ENCODE peak calls at places on chromosomes 12 and 14, in eight cellular contexts. One of them, this sample, is unnamed.

GRCh38 chr14:51085007-51085406 is 9.9 kb downstream of the TRIM9 start:
- DNase-seq in stimulated activated CD8-positive, alpha-beta memory T cell treated with anti-CD3 and anti-CD28 coated beads, Interleukin-2, amount 100 ng/mL, for 1 hour: no peak
- DNase-seq in AG08395: no peak
- DNase-seq in NCI-H1436: no peak
- DNase-seq in astrocyte of the spinal cord: no peak
- DNase-seq in D341Med: no peak
- DNase-seq in activated naive CD4-positive, alpha-beta T cell treated with Interleukin-2 at 50 U/mL for 16 hours: no peak
- DNase-seq in hippocampal formation: no peak
- DNase-seq in this sample: no peak

GRCh38 chr12:109196332-109196731 is 79.9 kb downstream of the ACACB start:
- DNase-seq in activated naive CD4-positive, alpha-beta T cell treated with Interleukin-2 at 50 U/mL for 16 hours: no peak
- DNase-seq in astrocyte of the spinal cord: no peak
- DNase-seq in stimulated activated CD8-positive, alpha-beta memory T cell treated with anti-CD3 and anti-CD28 coated beads, Interleukin-2, amount 100 ng/mL, for 1 hour: no peak
- DNase-seq in NCI-H1436: no peak
- DNase-seq in hippocampal formation: no peak
- DNase-seq in AG08395: no peak
- DNase-seq in D341Med: no peak
- DNase-seq in this sample: no peak

GRCh38 chr14:89004195-89004594 is 179.7 kb downstream of the TTC8 start:
- DNase-seq in AG08395: peak; percentile 30
- DNase-seq in NCI-H1436: no peak
- DNase-seq in D341Med: no peak
- DNase-seq in stimulated activated CD8-positive, alpha-beta memory T cell treated with anti-CD3 and anti-CD28 coated beads, Interleukin-2, amount 100 ng/mL, for 1 hour: no peak
- DNase-seq in astrocyte of the spinal cord: no peak
- DNase-seq in activated naive CD4-positive, alpha-beta T cell treated with Interleukin-2 at 50 U/mL for 16 hours: no peak
- DNase-seq in hippocampal formation: no peak
- DNase-seq in this sample: no peak

GRCh38 chr14:68945190-68945584 is 33.9 kb downstream of the ACTN1 start:
- DNase-seq in AG08395: no peak
- DNase-seq in hippocampal formation: no peak
- DNase-seq in stimulated activated CD8-positive, alpha-beta memory T cell treated with anti-CD3 and anti-CD28 coated beads, Interleukin-2, amount 100 ng/mL, for 1 hour: no peak
- DNase-seq in D341Med: no peak
- DNase-seq in astrocyte of the spinal cord: no peak
- DNase-seq in activated naive CD4-positive, alpha-beta T cell treated with Interleukin-2 at 50 U/mL for 16 hours: no peak
- DNase-seq in NCI-H1436: no peak
- DNase-seq in this sample: no peak

GRCh38 chr12:20985399-20985798 is 145.6 kb upstream of the SLCO1B1 start:
- DNase-seq in stimulated activated CD8-positive, alpha-beta memory T cell treated with anti-CD3 and anti-CD28 coated beads, Interleukin-2, amount 100 ng/mL, for 1 hour: no peak
- DNase-seq in activated naive CD4-positive, alpha-beta T cell treated with Interleukin-2 at 50 U/mL for 16 hours: no peak
- DNase-seq in D341Med: no peak
- DNase-seq in astrocyte of the spinal cord: no peak
- DNase-seq in NCI-H1436: no peak
- DNase-seq in AG08395: no peak
- DNase-seq in hippocampal formation: no peak
- DNase-seq in this sample: no peak

GRCh38 chr12:22312336-22312735 is 22.2 kb downstream of the ST8SIA1 start:
- DNase-seq in NCI-H1436: no peak
- DNase-seq in AG08395: peak; percentile 55
- DNase-seq in D341Med: no peak
- DNase-seq in activated naive CD4-positive, alpha-beta T cell treated with Interleukin-2 at 50 U/mL for 16 hours: no peak
- DNase-seq in astrocyte of the spinal cord: peak; percentile 91
- DNase-seq in hippocampal formation: peak; percentile 61
- DNase-seq in stimulated activated CD8-positive, alpha-beta memory T cell treated with anti-CD3 and anti-CD28 coated beads, Interleukin-2, amount 100 ng/mL, for 1 hour: no peak
- DNase-seq in this sample: no peak

GRCh38 chr12:48965447-48965846 is 6.1 kb downstream of the WNT10B start:
- DNase-seq in astrocyte of the spinal cord: no peak
- DNase-seq in D341Med: peak; percentile 50
- DNase-seq in NCI-H1436: no peak
- DNase-seq in activated naive CD4-positive, alpha-beta T cell treated with Interleukin-2 at 50 U/mL for 16 hours: no peak
- DNase-seq in hippocampal formation: no peak
- DNase-seq in AG08395: no peak
- DNase-seq in stimulated activated CD8-positive, alpha-beta memory T cell treated with anti-CD3 and anti-CD28 coated beads, Interleukin-2, amount 100 ng/mL, for 1 hour: no peak
- DNase-seq in this sample: no peak

GRCh38 chr14:72543325-72543724 is 350.6 kb downstream of the DPF3 start:
- DNase-seq in NCI-H1436: no peak
- DNase-seq in hippocampal formation: no peak
- DNase-seq in AG08395: no peak
- DNase-seq in activated naive CD4-positive, alpha-beta T cell treated with Interleukin-2 at 50 U/mL for 16 hours: no peak
- DNase-seq in astrocyte of the spinal cord: peak; percentile 44
- DNase-seq in D341Med: no peak
- DNase-seq in stimulated activated CD8-positive, alpha-beta memory T cell treated with anti-CD3 and anti-CD28 coated beads, Interleukin-2, amount 100 ng/mL, for 1 hour: no peak
- DNase-seq in this sample: no peak

GRCh38 chr12:122825773-122826724 is 9.2 kb upstream of the HIP1R start:
- DNase-seq in NCI-H1436: no peak
- DNase-seq in D341Med: no peak
- DNase-seq in AG08395: no peak
- DNase-seq in stimulated activated CD8-positive, alpha-beta memory T cell treated with anti-CD3 and anti-CD28 coated beads, Interleukin-2, amount 100 ng/mL, for 1 hour: no peak
- DNase-seq in astrocyte of the spinal cord: peak; percentile 29
- DNase-seq in hippocampal formation: no peak
- DNase-seq in activated naive CD4-positive, alpha-beta T cell treated with Interleukin-2 at 50 U/mL for 16 hours: no peak
- DNase-seq in this sample: no peak

GRCh38 chr14:59274991-59275391 is 86.5 kb downstream of the DAAM1 start:
- DNase-seq in NCI-H1436: peak; percentile 35
- DNase-seq in AG08395: no peak
- DNase-seq in astrocyte of the spinal cord: no peak
- DNase-seq in stimulated activated CD8-positive, alpha-beta memory T cell treated with anti-CD3 and anti-CD28 coated beads, Interleukin-2, amount 100 ng/mL, for 1 hour: no peak
- DNase-seq in hippocampal formation: no peak
- DNase-seq in D341Med: peak; percentile 73
- DNase-seq in activated naive CD4-positive, alpha-beta T cell treated with Interleukin-2 at 50 U/mL for 16 hours: no peak
- DNase-seq in this sample: no peak

GRCh38 chr12:103880299-103881142 is 39.5 kb upstream of the NT5DC3 start:
- DNase-seq in NCI-H1436: peak; percentile 48
- DNase-seq in D341Med: no peak
- DNase-seq in activated naive CD4-positive, alpha-beta T cell treated with Interleukin-2 at 50 U/mL for 16 hours: no peak
- DNase-seq in hippocampal formation: no peak
- DNase-seq in AG08395: no peak
- DNase-seq in stimulated activated CD8-positive, alpha-beta memory T cell treated with anti-CD3 and anti-CD28 coated beads, Interleukin-2, amount 100 ng/mL, for 1 hour: no peak
- DNase-seq in astrocyte of the spinal cord: peak; percentile 32
- DNase-seq in this sample: no peak

GRCh38 chr12:92107621-92108131 is 38.0 kb downstream of the BTG1 start:
- DNase-seq in NCI-H1436: peak; percentile 31
- DNase-seq in hippocampal formation: no peak
- DNase-seq in stimulated activated CD8-positive, alpha-beta memory T cell treated with anti-CD3 and anti-CD28 coated beads, Interleukin-2, amount 100 ng/mL, for 1 hour: no peak
- DNase-seq in astrocyte of the spinal cord: no peak
- DNase-seq in D341Med: peak; percentile 30
- DNase-seq in AG08395: no peak
- DNase-seq in activated naive CD4-positive, alpha-beta T cell treated with Interleukin-2 at 50 U/mL for 16 hours: no peak
- DNase-seq in this sample: no peak

GRCh38 chr12:51926718-51927117 is 19.4 kb downstream of the ACVRL1 start:
- DNase-seq in astrocyte of the spinal cord: no peak
- DNase-seq in hippocampal formation: no peak
- DNase-seq in stimulated activated CD8-positive, alpha-beta memory T cell treated with anti-CD3 and anti-CD28 coated beads, Interleukin-2, amount 100 ng/mL, for 1 hour: peak; percentile 13
- DNase-seq in D341Med: peak; percentile 70
- DNase-seq in AG08395: no peak
- DNase-seq in NCI-H1436: no peak
- DNase-seq in activated naive CD4-positive, alpha-beta T cell treated with Interleukin-2 at 50 U/mL for 16 hours: peak; percentile 60
- DNase-seq in this sample: no peak

GRCh38 chr14:76917158-76917596 is 91.0 kb downstream of the LRRC74A start:
- DNase-seq in stimulated activated CD8-positive, alpha-beta memory T cell treated with anti-CD3 and anti-CD28 coated beads, Interleukin-2, amount 100 ng/mL, for 1 hour: no peak
- DNase-seq in D341Med: peak; percentile 67
- DNase-seq in hippocampal formation: no peak
- DNase-seq in NCI-H1436: no peak
- DNase-seq in activated naive CD4-positive, alpha-beta T cell treated with Interleukin-2 at 50 U/mL for 16 hours: no peak
- DNase-seq in astrocyte of the spinal cord: peak; percentile 74
- DNase-seq in AG08395: peak; percentile 64
- DNase-seq in this sample: no peak

GRCh38 chr12:119630223-119630781 is 36.7 kb downstream of the TMEM233 start:
- DNase-seq in D341Med: no peak
- DNase-seq in stimulated activated CD8-positive, alpha-beta memory T cell treated with anti-CD3 and anti-CD28 coated beads, Interleukin-2, amount 100 ng/mL, for 1 hour: no peak
- DNase-seq in NCI-H1436: no peak
- DNase-seq in AG08395: no peak
- DNase-seq in hippocampal formation: no peak
- DNase-seq in activated naive CD4-positive, alpha-beta T cell treated with Interleukin-2 at 50 U/mL for 16 hours: no peak
- DNase-seq in astrocyte of the spinal cord: no peak
- DNase-seq in this sample: no peak

GRCh38 chr12:69648476-69648875 is 37.8 kb upstream of the LRRC10 start:
- DNase-seq in AG08395: peak; percentile 77
- DNase-seq in hippocampal formation: no peak
- DNase-seq in stimulated activated CD8-positive, alpha-beta memory T cell treated with anti-CD3 and anti-CD28 coated beads, Interleukin-2, amount 100 ng/mL, for 1 hour: no peak
- DNase-seq in NCI-H1436: no peak
- DNase-seq in D341Med: no peak
- DNase-seq in astrocyte of the spinal cord: peak; percentile 74
- DNase-seq in activated naive CD4-positive, alpha-beta T cell treated with Interleukin-2 at 50 U/mL for 16 hours: no peak
- DNase-seq in this sample: no peak

GRCh38 chr14:104782086-104782822 is 13.3 kb downstream of the AKT1 start:
- DNase-seq in D341Med: no peak
- DNase-seq in AG08395: no peak
- DNase-seq in astrocyte of the spinal cord: no peak
- DNase-seq in hippocampal formation: no peak
- DNase-seq in stimulated activated CD8-positive, alpha-beta memory T cell treated with anti-CD3 and anti-CD28 coated beads, Interleukin-2, amount 100 ng/mL, for 1 hour: no peak
- DNase-seq in activated naive CD4-positive, alpha-beta T cell treated with Interleukin-2 at 50 U/mL for 16 hours: no peak
- DNase-seq in NCI-H1436: no peak
- DNase-seq in this sample: no peak

GRCh38 chr14:75941030-75941429 is 40.8 kb downstream of the TGFB3 start:
- DNase-seq in astrocyte of the spinal cord: peak; percentile 6
- DNase-seq in AG08395: no peak
- DNase-seq in activated naive CD4-positive, alpha-beta T cell treated with Interleukin-2 at 50 U/mL for 16 hours: no peak
- DNase-seq in D341Med: peak; percentile 48
- DNase-seq in hippocampal formation: no peak
- DNase-seq in NCI-H1436: no peak
- DNase-seq in stimulated activated CD8-positive, alpha-beta memory T cell treated with anti-CD3 and anti-CD28 coated beads, Interleukin-2, amount 100 ng/mL, for 1 hour: no peak
- DNase-seq in this sample: no peak

GRCh38 chr12:79827484-79827883 is 107.4 kb downstream of the PPP1R12A start:
- DNase-seq in hippocampal formation: no peak
- DNase-seq in D341Med: no peak
- DNase-seq in NCI-H1436: no peak
- DNase-seq in stimulated activated CD8-positive, alpha-beta memory T cell treated with anti-CD3 and anti-CD28 coated beads, Interleukin-2, amount 100 ng/mL, for 1 hour: no peak
- DNase-seq in activated naive CD4-positive, alpha-beta T cell treated with Interleukin-2 at 50 U/mL for 16 hours: no peak
- DNase-seq in AG08395: no peak
- DNase-seq in astrocyte of the spinal cord: no peak
- DNase-seq in this sample: no peak

GRCh38 chr14:81990312-81990761 is 456.7 kb upstream of the SEL1L start:
- DNase-seq in astrocyte of the spinal cord: peak; percentile 42
- DNase-seq in activated naive CD4-positive, alpha-beta T cell treated with Interleukin-2 at 50 U/mL for 16 hours: peak; percentile 7
- DNase-seq in stimulated activated CD8-positive, alpha-beta memory T cell treated with anti-CD3 and anti-CD28 coated beads, Interleukin-2, amount 100 ng/mL, for 1 hour: no peak
- DNase-seq in NCI-H1436: peak; percentile 22
- DNase-seq in AG08395: peak; percentile 45
- DNase-seq in hippocampal formation: peak; percentile 26
- DNase-seq in D341Med: peak; percentile 49
- DNase-seq in this sample: no peak

This sample was measured in activated T-helper 1 cell treated with anti-CD3 and anti-CD28 coated beads, Interleukin-2, amount 50 U/mL, for 16 hours.